ENCODE peak calls at places on chromosomes 13 and 19, in four cellular contexts. Y is WERI-Rb-1; C is effector memory CD4-positive, alpha-beta T cell; X is RWPE1. L is an unnamed sample.

GRCh38 chr19:36775768-36776167 is 3.2 kb upstream of the ZNF850 start:
- DNase-seq in C (no peak), Y (no peak), X (no peak), L (no peak)

GRCh38 chr13:66111628-66112027 is 1118.5 kb downstream of the PCDH9 start:
- DNase-seq in C (no peak), X (no peak), Y (no peak), L (no peak)

GRCh38 chr19:42345191-42345812 is 19.9 kb downstream of the MEGF8 start:
- DNase-seq in Y (no peak), X (no peak), C (no peak), L (no peak)

GRCh38 chr19:56119585-56119978 is 1.5 kb downstream of the ZNF787 start:
- DNase-seq in C (no peak), Y (peak), X (no peak), L (no peak)

GRCh38 chr13:88461272-88462009 is 790.3 kb downstream of the SLITRK5 start:
- DNase-seq in Y (no peak), X (no peak), C (no peak), L (no peak)

GRCh38 chr13:112859817-112860190 is 109.2 kb upstream of the MCF2L start:
- DNase-seq in C (no peak), Y (no peak), X (peak), L (no peak)

GRCh38 chr13:38758278-38758677 is 71.4 kb downstream of the FREM2 start:
- DNase-seq in X (no peak), Y (no peak), C (no peak), L (no peak)

GRCh38 chr19:29266001-29266400 is 53.0 kb upstream of the UQCRFS1 start:
- DNase-seq in X (no peak), Y (no peak), C (no peak), L (no peak)

GRCh38 chr19:37725181-37725580 is 5.6 kb upstream of the ZNF607 start:
- DNase-seq in X (no peak), Y (no peak), C (no peak), L (no peak)

GRCh38 chr13:36712785-36713184 is 39.0 kb downstream of the SERTM1 start:
- DNase-seq in C (no peak), Y (no peak), X (no peak), L (no peak)

GRCh38 chr13:80379245-80379644 is 38.3 kb upstream of the SPRY2 start:
- DNase-seq in Y (no peak), X (peak), C (no peak), L (peak)

GRCh38 chr13:40148742-40149141 is 493.3 kb downstream of the COG6 start:
- DNase-seq in C (no peak), X (no peak), Y (no peak), L (no peak)

GRCh38 chr13:40146586-40147240 is 491.3 kb downstream of the COG6 start:
- DNase-seq in C (no peak), Y (no peak), X (no peak), L (no peak)

GRCh38 chr13:40152145-40152544 is 496.7 kb downstream of the COG6 start:
- DNase-seq in C (no peak), Y (no peak), X (peak), L (peak)

GRCh38 chr13:40148103-40148502 is 492.6 kb downstream of the COG6 start:
- DNase-seq in Y (no peak), X (no peak), C (no peak), L (no peak)

DNA sequence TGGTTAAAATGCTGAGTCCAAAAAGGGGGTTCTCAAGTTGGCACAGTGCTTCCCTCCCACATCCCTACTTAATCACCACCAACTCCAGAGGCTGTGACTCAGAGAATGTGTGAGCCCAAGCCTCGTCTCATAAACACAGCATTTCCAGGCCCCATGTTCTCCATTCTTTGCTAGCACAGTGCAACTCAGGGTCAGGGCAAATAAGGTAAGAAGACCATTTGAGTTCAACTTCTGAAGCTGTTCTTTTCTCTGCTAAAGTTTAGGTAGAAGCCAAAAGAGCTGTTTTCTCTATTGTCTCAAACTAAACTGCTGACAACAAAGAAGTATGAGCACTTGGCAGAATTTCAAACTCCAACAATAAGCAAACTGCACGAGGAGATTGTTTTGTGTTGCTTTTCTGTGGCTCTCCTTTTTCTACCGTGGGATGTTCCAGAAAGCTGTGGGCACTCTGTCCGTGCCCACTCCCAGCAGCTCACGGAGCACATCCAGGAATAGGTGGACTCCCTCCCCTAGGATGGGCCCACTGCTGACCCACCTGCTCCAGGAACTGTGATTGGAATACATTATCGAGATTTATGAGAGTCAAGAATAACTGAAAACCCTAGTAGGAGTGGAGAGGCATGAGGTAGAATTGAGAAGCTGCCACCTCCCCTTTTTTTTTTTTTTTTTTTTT is 494.3 kb downstream of the COG6 start:
- DNase-seq in Y (no peak), C (no peak), X (peak), L (peak)
- H3K27ac ChIP-seq in Y (no peak), C (no peak), X (peak), L (peak)

GRCh38 chr19:31340059-31341025 is 8.9 kb downstream of the TSHZ3 start:
- DNase-seq in Y (no peak), C (peak), X (no peak), L (no peak)

GRCh38 chr19:31335716-31336115 is 13.5 kb downstream of the TSHZ3 start:
- DNase-seq in Y (no peak), X (no peak), C (no peak), L (no peak)

GRCh38 chr19:31337007-31337914 is 12.0 kb downstream of the TSHZ3 start:
- DNase-seq in Y (no peak), X (no peak), C (no peak), L (no peak)

GRCh38 chr19:31339405-31339804 is 9.8 kb downstream of the TSHZ3 start:
- DNase-seq in X (no peak), Y (no peak), C (no peak), L (no peak)

GRCh38 chr19:31338069-31338767 is 11.0 kb downstream of the TSHZ3 start:
- DNase-seq in Y (peak), C (no peak), X (no peak), L (no peak)
- H3K27ac ChIP-seq in Y (no peak), C (no peak), X (no peak), L (no peak)

DNA sequence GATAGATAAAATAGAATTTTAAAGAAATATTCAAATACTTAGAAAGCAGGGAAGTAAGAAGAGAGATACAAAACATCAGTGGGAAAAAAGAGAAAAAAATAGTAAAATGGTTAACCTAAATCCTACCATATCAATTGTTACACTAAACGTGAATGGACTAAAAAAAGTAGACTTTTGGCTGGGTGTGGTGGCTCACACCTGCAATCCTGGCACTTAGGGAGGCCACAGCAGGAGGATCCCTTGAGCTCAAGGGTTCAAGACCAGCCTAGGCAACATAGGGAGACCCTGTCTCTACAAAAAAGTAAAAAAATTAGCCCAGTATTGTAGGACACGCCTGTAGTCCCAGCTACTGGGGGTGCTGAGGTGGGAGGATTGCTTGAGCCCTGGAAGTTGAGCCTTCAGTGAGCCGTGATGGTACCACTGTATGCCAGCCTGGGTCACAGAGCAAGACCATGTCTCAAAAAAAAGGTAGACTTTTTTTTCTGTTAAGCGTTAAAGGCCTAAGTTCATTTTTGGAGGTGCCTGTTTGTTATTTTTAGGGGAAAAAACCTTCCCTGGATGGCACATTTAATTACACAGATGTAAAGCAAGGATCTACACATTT is 29.6 kb downstream of the KLF5 start:
- DNase-seq in C (no peak), X (no peak), Y (no peak), L (no peak)
- H3K27ac ChIP-seq in C (no peak), X (no peak), Y (no peak), L (no peak)

GRCh38 chr19:8373867-8374813 is 10.2 kb downstream of the ANGPTL4 start:
- DNase-seq in Y (no peak), C (no peak), X (no peak), L (no peak)
- H3K27ac ChIP-seq in Y (no peak), C (no peak), X (peak), L (no peak)

GRCh38 chr13:110248449-110249143 is 58.4 kb downstream of the COL4A1 start:
- DNase-seq in C (no peak), X (no peak), Y (no peak), L (no peak)
- H3K27ac ChIP-seq in C (no peak), X (no peak), Y (no peak), L (no peak)

GRCh38 chr19:4019578-4019977 is 12.0 kb downstream of the PIAS4 start:
- DNase-seq in Y (no peak), X (no peak), C (no peak), L (no peak)
- H3K27ac ChIP-seq in Y (no peak), X (peak), C (no peak), L (no peak)

GRCh38 chr13:41709511-41709910 is 251.4 kb downstream of the VWA8 start:
- DNase-seq in C (no peak), Y (no peak), X (no peak), L (no peak)
- H3K27ac ChIP-seq in C (no peak), Y (no peak), X (no peak), L (no peak)

DNA sequence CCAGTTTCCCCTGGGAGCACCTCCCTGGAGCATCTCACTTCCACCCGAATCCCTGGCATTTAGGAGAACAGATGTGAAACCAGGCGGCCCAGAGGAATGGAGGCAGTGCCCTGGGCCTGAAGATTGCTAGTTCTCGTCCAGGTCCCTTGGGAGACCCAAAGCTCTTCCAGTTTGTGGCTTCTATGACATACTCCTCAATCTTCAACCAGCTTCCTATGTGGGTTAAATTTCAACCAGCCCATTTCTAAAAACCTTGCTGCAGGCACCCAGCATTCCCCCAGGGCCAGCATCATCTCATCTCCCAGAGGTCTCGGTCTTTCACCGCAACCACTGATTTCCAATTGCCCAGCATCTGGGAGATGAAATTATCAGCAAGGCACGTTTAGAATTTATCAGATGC is 46.0 kb upstream of the STK24 start:
- DNase-seq in X (no peak), Y (no peak), C (no peak), L (no peak)
- H3K27ac ChIP-seq in X (no peak), Y (no peak), C (no peak), L (no peak)

L was measured in epithelial cell of prostate.